ENCODE peak calls at places on chromosomes 5 and 9, in four cellular contexts. T is PC-3, I is neural progenitor cell, B is GM23248. Y is an unnamed sample.
A peak's percentile ranks its signal among the peaks of the same experiment; 100 is the strongest.

GRCh38 chr5:102600964-102601363 is 102.2 kb upstream of the SLCO6A1 start:
- DNase-seq in T (peak; percentile 78), I (no peak), B (peak; percentile 57), Y (no peak)

GRCh38 chr5:180806351-180807011 is 3.9 kb upstream of the MGAT1 start:
- DNase-seq in T (no peak), I (no peak), B (no peak), Y (peak; percentile 50)

GRCh38 chr5:10243660-10244240 is 5.9 kb downstream of the ATPSCKMT start:
- DNase-seq in T (no peak), I (no peak), B (no peak), Y (no peak)

GRCh38 chr9:123305879-123306278 is 37.5 kb upstream of the STRBP start:
- DNase-seq in T (no peak), I (no peak), B (no peak), Y (no peak)

GRCh38 chr9:126471084-126471611 is 142.6 kb upstream of the LMX1B start:
- DNase-seq in T (no peak), I (no peak), B (peak; percentile 91), Y (peak; percentile 78)

GRCh38 chr5:103450333-103451061 is 112.1 kb downstream of the NUDT12 start:
- DNase-seq in T (peak; percentile 87), I (no peak), B (peak; percentile 81), Y (no peak)

GRCh38 chr5:79109527-79110492 is 1.8 kb upstream of the BHMT start:
- DNase-seq in T (peak; percentile 44), I (peak; percentile 55), B (no peak), Y (peak; percentile 26)

GRCh38 chr5:115262066-115262404 is 642 bp downstream of the PGGT1B start:
- DNase-seq in T (peak; percentile 23), I (peak; percentile 24), B (peak; percentile 65), Y (no peak)

GRCh38 chr5:137478043-137478442 is 21.1 kb downstream of the SPOCK1 start:
- DNase-seq in T (no peak), I (no peak), B (no peak), Y (no peak)

GRCh38 chr5:34674226-34674625 is 18.1 kb downstream of the RAI14 start:
- DNase-seq in T (peak; percentile 78), I (no peak), B (peak; percentile 96), Y (no peak)

GRCh38 chr5:2602451-2603045 is 148.9 kb downstream of the IRX2 start:
- DNase-seq in T (no peak), I (no peak), B (no peak), Y (no peak)

GRCh38 chr9:137270929-137271695 is 6.4 kb upstream of the TOR4A start:
- DNase-seq in T (no peak), I (no peak), B (no peak), Y (no peak)

GRCh38 chr5:179819296-179820126 is 1.2 kb upstream of the SQSTM1 start:
- DNase-seq in T (peak; percentile 64), I (peak; percentile 58), B (peak; percentile 81), Y (peak; percentile 47)

GRCh38 chr9:35272989-35273388 is 111.2 kb downstream of the UNC13B start:
- DNase-seq in T (peak; percentile 66), I (no peak), B (peak; percentile 76), Y (no peak)

GRCh38 chr9:33225319-33226152 is 14.4 kb upstream of the SPINK4 start:
- DNase-seq in T (peak; percentile 85), I (peak; percentile 55), B (peak; percentile 86), Y (peak; percentile 80)

GRCh38 chr9:114452219-114453169 is 52.8 kb downstream of the WHRN start:
- DNase-seq in T (no peak), I (no peak), B (no peak), Y (peak; percentile 76)

GRCh38 chr9:30722065-30722464 is 1662.4 kb upstream of the ACO1 start:
- DNase-seq in T (no peak), I (peak; percentile 30), B (no peak), Y (no peak)

GRCh38 chr5:170312666-170313065 is 15.1 kb upstream of the LCP2 start:
- DNase-seq in T (no peak), I (no peak), B (peak; percentile 53), Y (no peak)

GRCh38 chr5:136810198-136810823 is 445.0 kb upstream of the TRPC7 start:
- DNase-seq in T (peak; percentile 89), I (no peak), B (peak; percentile 94), Y (no peak)

GRCh38 chr5:32852535-32852934 is 141.4 kb downstream of the NPR3 start:
- DNase-seq in T (peak; percentile 53), I (peak; percentile 78), B (peak; percentile 29), Y (no peak)

GRCh38 chr5:180074462-180074861 is 2.9 kb upstream of the RNF130 start:
- DNase-seq in T (no peak), I (no peak), B (no peak), Y (no peak)

GRCh38 chr5:34412769-34413168 is 243.4 kb upstream of the RAI14 start:
- DNase-seq in T (peak; percentile 54), I (no peak), B (peak; percentile 31), Y (no peak)

GRCh38 chr5:90326995-90327394 is 82.6 kb downstream of the CETN3 start:
- DNase-seq in T (no peak), I (peak; percentile 13), B (no peak), Y (no peak)

GRCh38 chr9:69895185-69895584 is 74.6 kb downstream of the CFAP95 start:
- DNase-seq in T (no peak), I (no peak), B (peak; percentile 12), Y (no peak)

GRCh38 chr5:119055267-119055666 is 15.6 kb upstream of the DMXL1 start:
- DNase-seq in T (no peak), I (no peak), B (peak; percentile 17), Y (no peak)

GRCh38 chr9:100879884-100880283 is 148.6 kb upstream of the PLPPR1 start:
- DNase-seq in T (no peak), I (no peak), B (no peak), Y (no peak)

GRCh38 chr5:99000878-99001277 is 72.1 kb upstream of the CHD1 start:
- DNase-seq in T (peak; percentile 27), I (no peak), B (peak; percentile 63), Y (no peak)

GRCh38 chr5:36611520-36612274 is 5.3 kb downstream of the SLC1A3 start:
- DNase-seq in T (no peak), I (no peak), B (no peak), Y (no peak)

GRCh38 chr9:5493597-5494511 is 16.5 kb upstream of the PDCD1LG2 start:
- DNase-seq in T (peak; percentile 83), I (no peak), B (peak; percentile 92), Y (peak; percentile 24)

GRCh38 chr5:98722188-98722587 is 51.3 kb upstream of the RGMB start:
- DNase-seq in T (peak; percentile 25), I (no peak), B (peak; percentile 4), Y (no peak)

GRCh38 chr9:121157939-121158338 is 43.7 kb downstream of the RAB14 start:
- DNase-seq in T (no peak), I (no peak), B (no peak), Y (no peak)

GRCh38 chr9:105964171-105964570 is 269.8 kb downstream of the TMEM38B start:
- DNase-seq in T (no peak), I (no peak), B (no peak), Y (no peak)

GRCh38 chr5:139343476-139343875 is 1.8 kb downstream of the PAIP2 start:
- DNase-seq in T (no peak), I (no peak), B (no peak), Y (no peak)

GRCh38 chr5:139342423-139342723 is 719 bp downstream of the PAIP2 start:
- DNase-seq in T (no peak), I (no peak), B (no peak), Y (no peak)

GRCh38 chr5:139341689-139342422 is at the start of gene PAIP2:
- DNase-seq in T (peak; percentile 95), I (peak; percentile 99), B (peak; percentile 99), Y (peak; percentile 97)

GRCh38 chr5:139341187-139341688 is 416 bp upstream of the PAIP2 start:
- DNase-seq in T (no peak), I (no peak), B (no peak), Y (no peak)

DNA sequence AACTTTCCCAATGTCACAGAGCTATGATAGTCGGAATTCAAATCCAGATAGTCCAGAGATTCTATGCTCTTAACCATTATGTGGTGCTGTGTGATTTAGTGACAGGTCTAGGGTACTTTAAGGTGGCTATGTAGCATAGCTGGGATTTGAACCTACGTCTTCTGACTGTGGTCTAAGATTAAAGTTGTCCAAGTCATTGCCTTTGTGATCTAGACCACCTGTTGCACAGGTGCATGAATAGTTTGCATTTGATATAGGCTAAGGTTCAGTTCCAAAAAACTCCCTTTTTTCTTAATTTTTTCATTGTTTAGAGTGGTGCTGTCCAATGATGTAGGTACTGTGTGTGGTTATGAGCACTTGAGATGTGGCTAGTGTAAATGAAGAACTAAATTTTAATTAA is 2.5 kb downstream of the PAIP2 start:
- DNase-seq in T (no peak), I (no peak), B (no peak), Y (no peak)
- H4K20me1 ChIP-seq in T (peaks cover 33% of the 10 kb centered on the region), I (peaks cover 69% of the 10 kb centered on the region), B (peaks cover 30% of the 10 kb centered on the region), Y (peaks cover 18% of the 10 kb centered on the region)

DNA sequence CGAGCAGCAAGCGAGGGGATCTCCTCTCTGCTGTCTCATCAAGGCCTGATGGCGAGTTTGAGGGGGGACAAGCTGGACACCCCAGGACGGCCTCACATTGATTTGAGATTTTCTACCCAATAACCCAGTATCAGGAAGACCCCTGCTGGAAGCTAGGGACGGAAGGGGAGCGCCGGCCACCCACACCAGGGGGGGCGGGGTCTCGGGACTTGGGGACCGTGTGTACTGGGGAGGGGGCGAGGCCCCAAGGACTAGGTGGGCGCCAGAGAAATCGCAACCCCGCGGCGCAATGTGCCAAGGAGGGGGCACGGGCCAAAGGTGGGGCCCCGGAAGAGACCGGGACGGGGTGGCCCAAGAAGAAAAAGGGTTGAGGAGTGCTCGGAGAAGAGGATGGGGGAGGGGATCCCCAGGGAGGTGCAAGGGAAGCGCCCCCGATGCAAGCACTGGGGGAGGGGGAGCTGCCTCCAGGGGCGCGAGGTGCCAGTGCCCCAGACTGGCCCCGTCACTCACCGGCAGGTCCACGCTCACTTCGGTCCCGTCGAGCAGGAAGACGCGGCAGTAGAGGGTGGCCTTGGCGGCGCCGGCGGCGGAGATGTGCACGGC is 1.1 kb downstream of the EPB41L4B start:
- DNase-seq in T (no peak), I (peak; percentile 49), B (peak; percentile 38), Y (no peak)
- H2AFZ ChIP-seq in T (peak overlapping the region; percentile 18), I (peak overlapping the region; percentile 38), B (no peak overlapping the region), Y (no peak overlapping the region)

DNA sequence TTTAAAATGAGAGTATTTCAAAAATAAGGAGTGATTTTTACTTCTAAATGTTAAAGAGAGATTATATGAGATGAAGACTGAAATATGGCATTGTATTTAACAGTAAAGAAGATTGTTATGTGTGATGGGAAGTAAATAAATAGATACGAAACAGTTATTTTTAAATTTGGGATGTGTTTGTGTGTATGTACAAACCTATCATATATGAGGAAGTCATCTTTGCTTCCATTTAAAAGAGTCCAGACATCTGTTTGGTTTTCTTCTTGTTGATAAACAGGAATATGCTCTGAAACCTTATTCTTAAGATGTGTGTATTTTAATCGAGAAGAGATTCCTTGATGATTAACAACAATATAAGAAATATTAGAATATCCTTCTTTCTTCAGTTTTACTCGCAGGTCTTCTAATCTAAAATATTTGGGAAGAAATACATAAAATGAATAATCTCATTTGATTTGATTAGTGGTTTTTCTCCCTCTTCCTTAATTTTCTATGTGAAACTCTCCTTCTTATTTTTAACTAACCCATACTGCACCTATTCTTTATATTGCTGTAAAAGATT is 4.9 kb downstream of the SELENOP start:
- DNase-seq in T (no peak), I (no peak), B (no peak), Y (no peak)
- H4K20me1 ChIP-seq in T (no peaks in the 10 kb centered on the region), I (no peaks in the 10 kb centered on the region), B (no peaks in the 10 kb centered on the region), Y (no peaks in the 10 kb centered on the region)

DNA sequence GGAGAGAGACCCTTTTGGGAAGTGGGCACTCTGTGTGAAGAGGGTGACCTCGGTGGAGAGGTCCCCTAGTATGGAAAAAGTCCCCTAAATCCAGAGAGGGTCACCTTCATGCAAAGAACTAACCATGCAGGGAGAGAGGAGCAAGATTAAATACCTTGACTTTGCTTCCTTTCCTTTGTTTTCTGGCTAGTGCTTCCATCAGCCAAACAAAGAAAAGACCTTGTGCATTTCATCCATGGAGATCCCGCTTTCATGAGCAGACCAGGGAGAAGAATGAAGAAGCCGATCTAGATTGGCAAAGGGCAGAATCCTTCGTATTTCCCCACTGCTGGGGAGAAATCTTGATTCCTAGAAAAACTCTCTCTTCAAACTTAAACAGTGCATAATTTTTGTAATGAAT is 813.3 kb upstream of the CDH6 start:
- DNase-seq in T (no peak), I (no peak), B (no peak), Y (no peak)
- H2AFZ ChIP-seq in T (no peak overlapping the region), I (no peak overlapping the region), B (no peak overlapping the region), Y (no peak overlapping the region)

Y was measured in OCI-LY7.